ENCODE peak calls at places on chromosomes 6 and 20, in four cellular contexts. One of them, this sample, is unnamed.

GRCh38 chr20:3380228-3381070 is 27.0 kb downstream of the DNAAF9 start:
- DNase-seq in H9: no peak
- DNase-seq in IMR-90: peak
- DNase-seq in H1: no peak
- DNase-seq in this sample: peak

GRCh38 chr20:58140787-58141396 is 87.6 kb downstream of the ANKRD60 start:
- DNase-seq in H9: no peak
- DNase-seq in IMR-90: no peak
- DNase-seq in H1: no peak
- DNase-seq in this sample: no peak

GRCh38 chr6:30364591-30364990 is 19.6 kb downstream of the RPP21 start:
- DNase-seq in H9: no peak
- DNase-seq in IMR-90: no peak
- DNase-seq in H1: no peak
- DNase-seq in this sample: peak

GRCh38 chr6:149033454-149034241 is 283.9 kb upstream of the TAB2 start:
- DNase-seq in H9: no peak
- DNase-seq in IMR-90: no peak
- DNase-seq in H1: no peak
- DNase-seq in this sample: no peak

GRCh38 chr6:40160826-40161225 is 226.6 kb upstream of the MOCS1 start:
- DNase-seq in H9: no peak
- DNase-seq in IMR-90: no peak
- DNase-seq in H1: no peak
- DNase-seq in this sample: no peak

GRCh38 chr6:24666097-24666615 is 543 bp downstream of the TDP2 start:
- DNase-seq in H9: no peak
- DNase-seq in IMR-90: peak
- DNase-seq in H1: no peak
- DNase-seq in this sample: no peak

GRCh38 chr6:31712296-31712695 is 2.9 kb upstream of the LY6G6D start:
- DNase-seq in H9: no peak
- DNase-seq in IMR-90: no peak
- DNase-seq in H1: no peak
- DNase-seq in this sample: no peak

GRCh38 chr6:27136077-27136644 is 111.3 kb upstream of the PRSS16 start:
- DNase-seq in H9: no peak
- DNase-seq in IMR-90: no peak
- DNase-seq in H1: no peak
- DNase-seq in this sample: no peak

GRCh38 chr6:150599199-150600002 is at the start of gene PLEKHG1:
- DNase-seq in H9: peak
- DNase-seq in IMR-90: no peak
- DNase-seq in H1: peak
- DNase-seq in this sample: peak

GRCh38 chr20:38730989-38731737 is 6.9 kb downstream of the SLC32A1 start:
- DNase-seq in H9: peak
- DNase-seq in IMR-90: peak
- DNase-seq in H1: peak
- DNase-seq in this sample: peak
- H2BK15ac ChIP-seq in H9: no peak
- H2BK15ac ChIP-seq in IMR-90: no peak
- H2BK15ac ChIP-seq in H1: peak
- H2BK15ac ChIP-seq in this sample: no peak

GRCh38 chr20:32680544-32681174 is 6.9 kb upstream of the C20orf203 start:
- DNase-seq in H9: no peak
- DNase-seq in IMR-90: no peak
- DNase-seq in H1: no peak
- DNase-seq in this sample: peak
- H2BK15ac ChIP-seq in H9: no peak
- H2BK15ac ChIP-seq in IMR-90: no peak
- H2BK15ac ChIP-seq in H1: no peak
- H2BK15ac ChIP-seq in this sample: no peak

DNA sequence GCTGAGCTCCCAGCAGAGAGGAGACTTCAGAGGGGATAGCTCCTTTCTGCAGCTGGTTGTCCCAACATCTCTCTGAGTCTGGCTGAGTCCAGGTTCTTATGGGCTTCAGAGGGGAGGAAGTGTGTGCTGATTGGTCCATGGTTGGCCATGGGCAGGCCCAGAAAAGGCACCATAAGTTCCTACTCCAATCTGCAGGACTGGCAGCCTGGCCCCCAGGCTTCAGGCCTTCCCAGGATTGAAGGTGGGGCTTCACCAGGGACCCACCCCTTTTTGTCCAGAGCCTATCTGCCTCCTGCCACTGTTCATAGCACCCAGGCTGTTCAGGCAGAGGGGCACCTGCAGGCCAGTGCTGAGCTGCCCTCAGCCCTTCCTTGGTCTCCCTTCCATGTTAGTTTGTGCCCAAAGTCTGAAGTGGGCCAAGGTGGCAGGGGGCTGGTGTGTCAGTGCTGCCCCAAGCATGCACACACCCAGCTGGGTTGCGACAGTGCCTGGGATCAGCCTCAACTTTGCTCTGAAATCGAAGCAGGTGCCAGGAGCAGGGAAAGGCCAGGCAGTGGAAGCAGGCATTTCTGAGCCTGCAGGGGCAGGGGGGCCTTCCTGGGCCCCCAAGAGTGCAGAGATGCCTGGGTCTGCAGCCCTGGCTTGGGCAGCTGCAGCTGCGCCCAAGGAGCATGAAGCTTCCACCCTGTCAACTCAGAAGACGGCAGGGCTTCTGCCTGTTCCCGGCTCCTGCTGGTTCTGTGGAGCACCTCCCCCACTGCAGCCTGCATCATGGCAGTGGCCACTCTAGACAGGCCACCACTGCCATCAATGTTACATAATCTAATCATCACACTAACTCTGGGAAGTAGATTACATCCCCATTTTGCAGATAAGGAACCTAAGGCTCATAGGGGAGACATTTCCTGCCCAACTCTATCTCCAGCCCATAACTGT is 21.4 kb upstream of the TOP1 start:
- DNase-seq in H9: peak
- DNase-seq in IMR-90: no peak
- DNase-seq in H1: no peak
- DNase-seq in this sample: peak
- H2BK15ac ChIP-seq in H9: no peak
- H2BK15ac ChIP-seq in IMR-90: peak
- H2BK15ac ChIP-seq in H1: no peak
- H2BK15ac ChIP-seq in this sample: no peak

GRCh38 chr6:33010356-33010755 is 965 bp upstream of the HLA-DOA start:
- DNase-seq in H9: no peak
- DNase-seq in IMR-90: no peak
- DNase-seq in H1: no peak
- DNase-seq in this sample: no peak
- H2BK15ac ChIP-seq in H9: no peak
- H2BK15ac ChIP-seq in IMR-90: no peak
- H2BK15ac ChIP-seq in H1: no peak
- H2BK15ac ChIP-seq in this sample: no peak

DNA sequence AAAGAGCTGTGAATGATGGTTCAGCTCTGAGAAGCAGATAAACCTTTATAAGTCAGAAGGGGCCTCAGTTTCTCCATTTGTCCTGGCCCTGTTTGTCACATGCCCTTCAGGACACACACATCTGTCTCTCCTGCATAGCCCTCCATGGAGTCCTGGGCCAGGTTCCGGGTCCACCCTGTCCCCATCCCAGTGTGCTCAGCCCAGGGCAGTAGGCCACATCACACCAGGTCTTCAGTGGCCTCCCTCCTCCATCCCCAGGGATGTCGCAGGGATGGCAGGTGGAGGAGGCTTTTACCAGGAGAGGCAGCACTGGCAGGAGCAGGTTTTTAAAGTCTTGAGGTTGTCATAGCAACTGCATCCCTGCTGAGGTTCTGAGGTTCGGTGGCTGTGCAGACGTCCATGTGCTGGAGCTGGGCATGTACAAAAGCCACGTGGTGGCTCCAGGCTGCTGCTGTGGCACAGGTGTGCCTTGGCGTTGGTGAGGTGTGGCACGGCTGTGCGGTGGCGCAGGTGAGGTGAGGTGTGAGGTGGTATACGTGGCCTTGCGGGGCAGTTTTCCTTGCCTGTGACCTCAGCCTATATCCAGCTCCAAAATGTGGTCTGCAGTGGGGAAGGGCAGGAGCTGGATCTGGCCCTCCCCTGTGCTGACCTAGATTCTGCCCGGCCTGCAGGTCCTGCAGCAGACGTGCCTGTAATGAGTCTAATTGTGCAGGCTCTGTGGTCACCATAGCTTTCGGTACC is 8.0 kb upstream of the NPBWR2 start:
- DNase-seq in H9: no peak
- DNase-seq in IMR-90: no peak
- DNase-seq in H1: peak
- DNase-seq in this sample: no peak
- H2BK15ac ChIP-seq in H9: no peak
- H2BK15ac ChIP-seq in IMR-90: no peak
- H2BK15ac ChIP-seq in H1: no peak
- H2BK15ac ChIP-seq in this sample: no peak

GRCh38 chr20:51803157-51803854 is 985 bp upstream of the SALL4 start:
- DNase-seq in H9: no peak
- DNase-seq in IMR-90: peak
- DNase-seq in H1: no peak
- DNase-seq in this sample: no peak
- H2BK15ac ChIP-seq in H9: no peak
- H2BK15ac ChIP-seq in IMR-90: no peak
- H2BK15ac ChIP-seq in H1: no peak
- H2BK15ac ChIP-seq in this sample: no peak

This sample was measured in mesendoderm.